ENCODE peak calls at places on chromosome 13, in six cellular contexts. K, U, D, E, Y and S are unnamed samples. For H3K4me1, the result is how much of the 10 kb centered on the place peaks cover.

GRCh38 chr13:80877209-80877943 is 536.5 kb upstream of the SPRY2 start:
- DNase-seq in K (no peak), U (no peak), D (no peak), E (no peak), Y (no peak), S (no peak)

GRCh38 chr13:24692541-24692940 is 12.3 kb downstream of the ATP12A start:
- DNase-seq in K (no peak), U (peak), D (no peak), E (no peak), Y (no peak), S (peak)

GRCh38 chr13:77507931-77508776 is 27.4 kb upstream of the SCEL start:
- DNase-seq in K (no peak), U (no peak), D (no peak), E (no peak), Y (no peak), S (no peak)

GRCh38 chr13:31209172-31209818 is 9.5 kb downstream of the B3GLCT start:
- DNase-seq in K (no peak), U (peak), D (no peak), E (no peak), Y (peak), S (peak)

GRCh38 chr13:27556109-27556508 is 64.2 kb downstream of the LNX2 start:
- DNase-seq in K (no peak), U (peak), D (no peak), E (no peak), Y (no peak), S (no peak)

GRCh38 chr13:113090415-113090770 is 15.2 kb upstream of the F7 start:
- DNase-seq in K (no peak), U (no peak), D (no peak), E (no peak), Y (no peak), S (no peak)

GRCh38 chr13:47178090-47178950 is 281.5 kb upstream of the HTR2A start:
- DNase-seq in K (no peak), U (no peak), D (peak), E (no peak), Y (no peak), S (no peak)

GRCh38 chr13:112690242-112690943 is 555 bp downstream of the ATP11A start:
- DNase-seq in K (peak), U (no peak), D (peak), E (no peak), Y (no peak), S (no peak)

GRCh38 chr13:97189943-97190342 is 32.2 kb upstream of the MBNL2 start:
- DNase-seq in K (no peak), U (no peak), D (no peak), E (no peak), Y (no peak), S (no peak)

GRCh38 chr13:41052441-41052840 is 8.9 kb upstream of the WBP4 start:
- DNase-seq in K (no peak), U (no peak), D (peak), E (no peak), Y (no peak), S (no peak)

GRCh38 chr13:60329221-60329983 is 67.6 kb upstream of the TDRD3 start:
- DNase-seq in K (no peak), U (no peak), D (peak), E (peak), Y (no peak), S (no peak)

GRCh38 chr13:71860547-71861131 is 6.4 kb downstream of the DACH1 start:
- DNase-seq in K (no peak), U (no peak), D (no peak), E (no peak), Y (no peak), S (no peak)

GRCh38 chr13:80131204-80131603 is 209.7 kb downstream of the SPRY2 start:
- DNase-seq in K (peak), U (peak), D (no peak), E (no peak), Y (peak), S (peak)

GRCh38 chr13:98174995-98175394 is 2.1 kb downstream of the RNF113B start:
- DNase-seq in K (no peak), U (no peak), D (no peak), E (no peak), Y (no peak), S (no peak)

GRCh38 chr13:77980592-77980991 is 62.0 kb upstream of the EDNRB start:
- DNase-seq in K (no peak), U (no peak), D (no peak), E (no peak), Y (no peak), S (no peak)

GRCh38 chr13:24495151-24495729 is 17.3 kb downstream of the PARP4 start:
- DNase-seq in K (no peak), U (no peak), D (no peak), E (no peak), Y (no peak), S (no peak)

GRCh38 chr13:28584873-28585317 is 74.0 kb upstream of the POMP start:
- DNase-seq in K (no peak), U (no peak), D (no peak), E (no peak), Y (no peak), S (no peak)

GRCh38 chr13:90622547-90622946 is 724.9 kb upstream of the MIR17HG start:
- DNase-seq in K (no peak), U (no peak), D (no peak), E (no peak), Y (no peak), S (no peak)

DNA sequence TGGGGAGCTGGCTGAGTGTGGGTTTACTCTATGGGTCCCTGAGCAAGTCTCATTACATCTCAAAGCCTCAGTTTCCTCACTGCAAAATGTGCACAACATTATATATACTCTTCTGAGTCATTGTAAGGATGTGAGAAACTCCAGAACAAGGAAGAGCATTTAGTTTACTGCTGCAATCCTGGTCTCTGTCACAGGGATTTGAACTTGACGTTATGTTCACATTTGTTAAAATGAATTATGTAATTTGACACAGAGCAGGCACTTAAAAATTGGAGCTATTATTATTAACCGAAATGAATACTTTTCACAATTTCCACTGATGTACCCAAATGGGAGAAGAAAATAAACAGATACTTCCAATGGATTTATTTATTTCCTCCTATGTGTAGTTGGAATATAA is 101.0 kb downstream of the STARD13 start:
- DNase-seq in K (no peak), U (no peak), D (no peak), E (no peak), Y (no peak), S (no peak)
- H3K4me1 ChIP-seq in K (under half), U (under half), D (under half), E (under half), Y (under half), S (under half)

DNA sequence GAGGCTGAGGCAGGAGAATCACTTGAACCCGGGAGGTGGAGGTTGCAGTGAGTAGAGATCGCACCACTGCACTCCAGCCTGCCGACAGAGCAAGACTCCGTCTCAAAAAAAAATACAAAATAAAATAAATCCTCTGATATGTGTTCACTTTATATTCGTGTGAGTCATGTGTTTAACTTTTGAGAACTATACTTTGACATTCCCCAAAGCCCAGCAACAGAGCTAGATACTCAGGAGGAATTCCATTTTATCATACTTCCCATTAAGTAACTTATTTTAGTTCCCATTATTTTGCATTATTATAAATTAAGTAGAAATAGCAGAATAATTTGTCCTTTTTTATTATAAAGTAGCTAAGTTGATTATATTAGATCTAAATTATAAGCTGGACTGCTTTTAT is 3.3 kb upstream of the CHAMP1 start:
- DNase-seq in K (no peak), U (no peak), D (no peak), E (no peak), Y (no peak), S (no peak)
- H3K27ac ChIP-seq in K (no peak), U (no peak), D (no peak), E (no peak), Y (no peak), S (no peak)

GRCh38 chr13:45798851-45799250 is 52.7 kb downstream of the SIAH3 start:
- DNase-seq in K (no peak), U (no peak), D (no peak), E (no peak), Y (no peak), S (no peak)

GRCh38 chr13:45796421-45796960 is 55.1 kb downstream of the SIAH3 start:
- DNase-seq in K (no peak), U (no peak), D (no peak), E (no peak), Y (no peak), S (no peak)

DNA sequence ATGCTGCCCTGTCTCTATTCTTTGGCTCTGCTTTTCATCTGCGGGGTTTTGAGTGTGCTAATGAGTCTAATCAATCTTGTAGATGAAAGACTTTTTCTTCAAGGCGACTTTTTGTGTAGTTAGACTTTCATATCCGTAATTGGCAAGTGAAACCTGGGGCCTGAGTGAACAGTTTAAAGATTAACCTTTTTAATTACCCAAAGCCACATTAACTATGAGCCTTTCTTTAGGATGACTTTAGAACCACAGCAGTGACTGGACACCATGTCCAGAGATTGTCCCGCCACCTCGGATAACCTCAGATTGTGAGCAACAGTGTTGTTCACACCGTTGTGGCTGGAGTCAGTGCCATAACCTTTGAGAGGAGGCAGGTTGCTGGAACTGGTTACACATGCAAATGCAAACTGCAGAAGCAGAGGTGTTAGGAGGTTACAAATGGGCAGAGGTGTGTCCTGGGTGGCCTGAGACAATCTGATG is 58.7 kb downstream of the SIAH3 start:
- DNase-seq in K (no peak), U (no peak), D (no peak), E (no peak), Y (no peak), S (no peak)
- H3K4me1 ChIP-seq in K (under half), U (under half), D (under half), E (under half), Y (under half), S (under half)

GRCh38 chr13:51768976-51769375 is 35.0 kb downstream of the DHRS12 start:
- DNase-seq in K (no peak), U (no peak), D (no peak), E (no peak), Y (no peak), S (no peak)
- H3K27ac ChIP-seq in K (peak), U (peak), D (no peak), E (no peak), Y (peak), S (peak)

GRCh38 chr13:25846227-25846984 is 205.4 kb downstream of the SHISA2 start:
- DNase-seq in K (no peak), U (no peak), D (no peak), E (no peak), Y (no peak), S (no peak)

GRCh38 chr13:25840931-25841330 is 210.9 kb downstream of the SHISA2 start:
- DNase-seq in K (no peak), U (no peak), D (no peak), E (no peak), Y (no peak), S (no peak)

GRCh38 chr13:25844559-25845434 is 207.0 kb downstream of the SHISA2 start:
- DNase-seq in K (no peak), U (no peak), D (no peak), E (no peak), Y (no peak), S (no peak)

GRCh38 chr13:25840261-25840660 is 211.6 kb downstream of the SHISA2 start:
- DNase-seq in K (no peak), U (no peak), D (no peak), E (no peak), Y (no peak), S (no peak)

GRCh38 chr13:25843692-25844091 is 208.1 kb downstream of the SHISA2 start:
- DNase-seq in K (no peak), U (no peak), D (no peak), E (no peak), Y (no peak), S (no peak)
- H3K4me1 ChIP-seq in K (under half), U (under half), D (under half), E (under half), Y (under half), S (under half)

GRCh38 chr13:34817246-34817645 is 124.8 kb upstream of the NBEA start:
- DNase-seq in K (no peak), U (no peak), D (no peak), E (no peak), Y (no peak), S (no peak)
- H3K27ac ChIP-seq in K (no peak), U (no peak), D (no peak), E (no peak), Y (peak), S (no peak)